ENCODE peak calls at places on chromosome X, in eight cellular contexts. H is omental fat pad, T is GM13977, F is AG04449, J is cardiac muscle cell, N is lower leg skin, V is A549, C is left ventricle myocardium inferior. Q is an unnamed sample.

GRCh38 chrX:67288958-67289641 is 254.7 kb upstream of the AR start:
- DNase-seq in H (no peak), T (no peak), F (no peak), J (no peak), N (no peak), V (no peak), C (peak), Q (no peak)

GRCh38 chrX:2576793-2577192 is 76.0 kb upstream of the DHRSX start:
- DNase-seq in H (no peak), T (no peak), F (no peak), J (no peak), N (no peak), V (peak), C (no peak), Q (no peak)

GRCh38 chrX:76153221-76153620 is 19.6 kb upstream of the PBDC1 start:
- DNase-seq in H (no peak), T (no peak), F (no peak), J (no peak), N (no peak), V (no peak), C (no peak), Q (no peak)

GRCh38 chrX:154696328-154697045 is 43.1 kb upstream of the CTAG2 start:
- DNase-seq in H (no peak), T (no peak), F (no peak), J (no peak), N (peak), V (no peak), C (no peak), Q (no peak)

GRCh38 chrX:2707334-2707760 is 16.3 kb downstream of the CD99 start:
- DNase-seq in H (no peak), T (peak), F (peak), J (no peak), N (peak), V (peak), C (peak), Q (peak)

GRCh38 chrX:22758807-22759481 is 240.8 kb upstream of the DDX53 start:
- DNase-seq in H (no peak), T (no peak), F (no peak), J (no peak), N (no peak), V (no peak), C (no peak), Q (no peak)

GRCh38 chrX:3346436-3347329 is at the start of gene MXRA5:
- DNase-seq in H (no peak), T (no peak), F (no peak), J (peak), N (no peak), V (no peak), C (peak), Q (peak)

GRCh38 chrX:134870419-134870818 is 120.4 kb upstream of the SMIM10 start:
- DNase-seq in H (no peak), T (no peak), F (no peak), J (no peak), N (no peak), V (no peak), C (no peak), Q (no peak)

GRCh38 chrX:38214551-38214950 is 6.1 kb downstream of the SRPX start:
- DNase-seq in H (no peak), T (no peak), F (no peak), J (no peak), N (no peak), V (no peak), C (no peak), Q (no peak)

GRCh38 chrX:49101629-49101984 is 21.9 kb upstream of the WDR45 start:
- DNase-seq in H (no peak), T (no peak), F (no peak), J (no peak), N (no peak), V (no peak), C (no peak), Q (no peak)

GRCh38 chrX:109847257-109848187 is 114.5 kb upstream of the ACSL4 start:
- DNase-seq in H (no peak), T (no peak), F (peak), J (no peak), N (no peak), V (peak), C (no peak), Q (no peak)

GRCh38 chrX:1576201-1577101 is 15.0 kb upstream of the AKAP17A start:
- DNase-seq in H (no peak), T (no peak), F (no peak), J (no peak), N (no peak), V (no peak), C (no peak), Q (no peak)

GRCh38 chrX:101450951-101451350 is 34.3 kb upstream of the ARMCX4 start:
- DNase-seq in H (no peak), T (no peak), F (no peak), J (peak), N (no peak), V (no peak), C (peak), Q (no peak)

GRCh38 chrX:108312011-108312410 is 126.2 kb downstream of the COL4A6 start:
- DNase-seq in H (no peak), T (no peak), F (no peak), J (no peak), N (no peak), V (no peak), C (no peak), Q (no peak)

GRCh38 chrX:115339441-115340025 is 50.0 kb downstream of the LUZP4 start:
- DNase-seq in H (no peak), T (no peak), F (no peak), J (no peak), N (no peak), V (no peak), C (no peak), Q (no peak)

GRCh38 chrX:150525061-150525919 is 43.1 kb upstream of the MTM1 start:
- DNase-seq in H (no peak), T (no peak), F (no peak), J (no peak), N (no peak), V (no peak), C (peak), Q (no peak)

GRCh38 chrX:149487292-149487691 is 17.8 kb downstream of the IDS start:
- DNase-seq in H (no peak), T (no peak), F (no peak), J (no peak), N (no peak), V (peak), C (no peak), Q (no peak)
- TF ChIP-seq CTCF in H (no peak), T (peak), F (no peak), J (peak), N (no peak), V (peak), C (peak), Q (no peak)

GRCh38 chrX:40244980-40245379 is 147.2 kb upstream of the BCOR start:
- DNase-seq in H (no peak), T (no peak), F (no peak), J (peak), N (no peak), V (no peak), C (no peak), Q (no peak)
- TF ChIP-seq CTCF in H (no peak), T (no peak), F (peak), J (no peak), N (no peak), V (no peak), C (no peak), Q (no peak)

GRCh38 chrX:55489315-55490009 is at the start of gene USP51:
- DNase-seq in H (no peak), T (peak), F (no peak), J (peak), N (peak), V (peak), C (peak), Q (peak)
- TF ChIP-seq CTCF in H (no peak), T (no peak), F (peak), J (no peak), N (no peak), V (peak), C (peak), Q (no peak)

GRCh38 chrX:103941201-103941975 is 21.0 kb upstream of the TMSB15B start:
- DNase-seq in H (no peak), T (no peak), F (no peak), J (peak), N (no peak), V (peak), C (no peak), Q (no peak)
- TF ChIP-seq CTCF in H (no peak), T (peak), F (peak), J (peak), N (no peak), V (peak), C (peak), Q (peak)

GRCh38 chrX:42825201-42825600 is 47.2 kb upstream of the PPP1R2C start:
- DNase-seq in H (no peak), T (no peak), F (no peak), J (no peak), N (no peak), V (no peak), C (no peak), Q (no peak)
- TF ChIP-seq CTCF in H (no peak), T (no peak), F (no peak), J (no peak), N (no peak), V (no peak), C (no peak), Q (no peak)

DNA sequence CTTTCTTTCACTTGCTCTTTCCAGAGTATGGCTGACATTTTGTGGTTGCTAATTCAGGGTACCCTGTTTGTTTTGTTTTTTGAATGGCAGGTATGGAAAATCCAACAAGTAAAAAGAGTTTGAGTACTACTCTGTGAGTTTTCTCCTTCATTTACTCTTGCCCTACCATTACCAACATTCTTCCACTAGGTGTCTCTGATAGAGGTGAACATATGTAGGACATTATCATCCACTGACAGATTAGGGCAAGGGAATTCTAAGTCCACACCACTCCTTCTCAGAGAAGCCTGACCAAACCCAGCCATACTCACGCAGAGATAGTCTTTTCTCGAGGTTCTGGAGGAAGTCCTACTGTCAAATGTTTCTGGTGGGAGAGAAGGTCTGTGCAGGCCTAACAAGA is 36.7 kb upstream of the HDAC8 start:
- DNase-seq in H (no peak), T (no peak), F (no peak), J (no peak), N (no peak), V (peak), C (no peak), Q (no peak)
- TF ChIP-seq CTCF in H (no peak), T (peak), F (peak), J (peak), N (no peak), V (peak), C (peak), Q (no peak)

DNA sequence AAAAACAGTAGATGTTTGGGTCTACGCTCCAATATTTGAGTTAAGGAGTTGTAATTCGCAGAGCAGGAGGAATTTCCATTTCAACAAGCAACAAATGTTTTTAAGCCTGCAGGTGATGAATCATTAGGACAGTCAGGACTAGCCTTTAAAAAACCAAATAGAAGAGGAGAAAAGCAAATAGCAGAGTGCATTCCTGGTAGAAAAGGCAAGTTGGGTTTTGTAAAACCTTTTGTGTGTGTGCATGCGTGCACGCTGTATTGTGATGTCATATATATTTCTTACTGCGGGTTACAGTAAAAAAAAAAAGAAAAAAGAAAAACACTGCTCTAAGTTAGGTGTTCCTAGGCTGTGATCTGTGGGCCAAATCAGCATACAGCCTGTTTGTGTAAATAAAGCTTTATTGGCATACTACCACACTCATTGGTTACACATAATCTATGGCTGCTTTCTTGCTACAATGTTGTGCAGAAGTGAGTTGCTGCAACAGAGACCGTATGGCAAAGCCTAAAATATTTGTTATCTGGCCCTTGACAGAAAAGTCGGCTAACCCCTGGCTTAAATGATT is 135.6 kb downstream of the MID1 start:
- DNase-seq in H (no peak), T (no peak), F (no peak), J (no peak), N (no peak), V (no peak), C (no peak), Q (no peak)
- TF ChIP-seq CTCF in H (no peak), T (no peak), F (no peak), J (no peak), N (no peak), V (no peak), C (no peak), Q (no peak)

GRCh38 chrX:66110112-66110511 is 53.9 kb upstream of the HEPH start:
- DNase-seq in H (no peak), T (peak), F (no peak), J (peak), N (no peak), V (peak), C (no peak), Q (peak)
- TF ChIP-seq CTCF in H (no peak), T (peak), F (peak), J (peak), N (no peak), V (peak), C (peak), Q (peak)

GRCh38 chrX:39755152-39756032 is 342.4 kb downstream of the BCOR start:
- DNase-seq in H (peak), T (no peak), F (peak), J (no peak), N (peak), V (peak), C (peak), Q (no peak)

GRCh38 chrX:39753296-39753996 is 344.3 kb downstream of the BCOR start:
- DNase-seq in H (no peak), T (no peak), F (no peak), J (no peak), N (no peak), V (no peak), C (no peak), Q (no peak)

GRCh38 chrX:39758791-39759525 is 338.8 kb downstream of the BCOR start:
- DNase-seq in H (no peak), T (no peak), F (no peak), J (no peak), N (no peak), V (no peak), C (peak), Q (no peak)

GRCh38 chrX:39757971-39758370 is 339.8 kb downstream of the BCOR start:
- DNase-seq in H (no peak), T (no peak), F (peak), J (no peak), N (no peak), V (no peak), C (no peak), Q (no peak)

DNA sequence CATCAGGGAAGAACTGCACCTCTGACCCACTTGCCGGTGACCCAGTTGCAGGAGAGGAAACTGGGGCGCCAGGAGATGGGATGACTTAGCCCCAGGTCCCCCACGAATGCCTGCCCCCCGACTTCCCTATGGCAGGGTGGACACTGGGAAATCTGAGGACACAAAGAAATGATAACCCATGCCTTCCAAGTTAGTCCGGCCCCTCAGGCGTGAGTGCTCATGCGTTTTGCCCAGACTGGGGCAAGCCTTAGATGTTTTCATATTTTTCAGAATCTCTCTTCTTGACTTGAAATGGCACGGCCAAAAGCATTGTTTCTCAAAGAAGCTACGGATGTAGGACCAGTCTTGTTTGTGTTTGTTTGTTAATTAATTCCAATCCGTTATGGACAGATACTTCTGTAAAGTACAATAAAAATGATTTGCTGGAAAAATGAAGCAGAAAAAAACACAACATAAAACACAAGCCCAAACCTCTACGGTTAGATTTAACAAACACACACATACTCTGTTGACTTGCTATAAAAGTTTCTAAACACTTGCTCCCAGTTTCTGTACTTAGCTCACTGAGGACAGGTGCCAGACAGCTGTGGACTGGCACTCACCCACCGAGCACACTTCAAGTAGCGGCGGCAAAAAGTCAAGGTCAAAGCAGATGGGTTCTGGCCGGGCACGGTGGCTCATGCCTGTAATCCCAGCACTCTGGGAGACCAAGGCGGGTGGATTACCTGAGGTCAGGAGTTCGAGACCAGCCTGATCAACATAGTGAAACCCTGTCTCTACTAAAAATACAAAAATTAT is 341.5 kb downstream of the BCOR start:
- DNase-seq in H (peak), T (no peak), F (no peak), J (no peak), N (no peak), V (no peak), C (no peak), Q (no peak)
- TF ChIP-seq CTCF in H (no peak), T (no peak), F (no peak), J (no peak), N (no peak), V (no peak), C (no peak), Q (no peak)

GRCh38 chrX:106862972-106863688 is 40.0 kb downstream of the RIPPLY1 start:
- DNase-seq in H (no peak), T (peak), F (no peak), J (peak), N (no peak), V (peak), C (no peak), Q (peak)
- TF ChIP-seq CTCF in H (no peak), T (peak), F (peak), J (peak), N (no peak), V (peak), C (peak), Q (peak)

Q was measured in endothelial cell.